ENCODE peak calls at places on chromosomes 3 and 15, in seven cellular contexts. I is OCI-LY7, T is tibial artery, K is left ventricle myocardium inferior, C is fibroblast of pulmonary artery, B is A549, H is NB4. Y is an unnamed sample.

GRCh38 chr3:194450341-194450740 is 36.5 kb downstream of the ATP13A3 start:
- DNase-seq in T (no peak), K (no peak), I (no peak), B (no peak), C (no peak), H (no peak), Y (no peak)

GRCh38 chr3:2921903-2922302 is 188.3 kb downstream of the IL5RA start:
- DNase-seq in C (peak), H (peak), T (no peak), K (no peak), B (peak), I (peak), Y (no peak)

GRCh38 chr3:88057650-88058321 is 1.0 kb downstream of the CGGBP1 start:
- DNase-seq in H (no peak), I (no peak), C (peak), T (no peak), K (no peak), B (no peak), Y (peak)

GRCh38 chr3:123431658-123432323 is 17.1 kb downstream of the ADCY5 start:
- DNase-seq in H (no peak), B (no peak), C (no peak), T (no peak), I (no peak), K (no peak), Y (no peak)

GRCh38 chr15:90004671-90005070 is 3.5 kb downstream of the ZNF710 start:
- DNase-seq in H (peak), B (peak), K (no peak), I (no peak), T (no peak), C (peak), Y (no peak)

GRCh38 chr15:71792521-71792920 is 17.8 kb upstream of the NR2E3 start:
- DNase-seq in K (no peak), T (no peak), I (no peak), B (peak), H (no peak), C (peak), Y (no peak)

GRCh38 chr15:72489943-72490554 is 15.9 kb downstream of the ARIH1 start:
- DNase-seq in H (no peak), K (no peak), I (no peak), C (no peak), B (no peak), T (no peak), Y (no peak)

GRCh38 chr3:136194409-136195257 is 1.5 kb downstream of the MSL2 start:
- DNase-seq in B (no peak), H (peak), T (peak), I (peak), K (peak), C (no peak), Y (no peak)

GRCh38 chr3:155026999-155027591 is 53.0 kb upstream of the MME start:
- DNase-seq in K (no peak), T (no peak), B (no peak), I (no peak), H (peak), C (peak), Y (no peak)

GRCh38 chr3:193176690-193177089 is 64.3 kb upstream of the PLAAT1 start:
- DNase-seq in H (no peak), K (no peak), I (no peak), C (no peak), T (no peak), B (no peak), Y (no peak)

GRCh38 chr3:120364821-120365220 is 15.7 kb upstream of the LRRC58 start:
- DNase-seq in C (peak), K (no peak), B (no peak), H (no peak), I (no peak), T (no peak), Y (no peak)

GRCh38 chr3:14480207-14481017 is 59.7 kb downstream of the GRIP2 start:
- DNase-seq in B (no peak), C (peak), I (no peak), K (no peak), H (no peak), T (no peak), Y (no peak)

GRCh38 chr3:71380096-71380495 is 203.4 kb downstream of the FOXP1 start:
- DNase-seq in K (no peak), T (no peak), C (no peak), B (peak), H (peak), I (no peak), Y (no peak)

GRCh38 chr15:101138913-101139880 is 112.7 kb downstream of the CHSY1 start:
- DNase-seq in T (no peak), B (no peak), H (peak), C (no peak), K (no peak), I (no peak), Y (no peak)

GRCh38 chr3:186823391-186823790 is 17.1 kb upstream of the RFC4 start:
- DNase-seq in H (no peak), I (no peak), B (no peak), T (no peak), C (peak), K (no peak), Y (no peak)

GRCh38 chr3:105422645-105423044 is 55.9 kb downstream of the ALCAM start:
- DNase-seq in K (no peak), H (no peak), B (no peak), I (no peak), T (no peak), C (no peak), Y (no peak)

GRCh38 chr15:45021331-45021730 is 1.7 kb upstream of the SORD start:
- DNase-seq in K (no peak), B (no peak), C (no peak), T (no peak), H (no peak), I (no peak), Y (no peak)

GRCh38 chr15:31435256-31435781 is 108.7 kb downstream of the KLF13 start:
- DNase-seq in K (peak), I (peak), C (peak), H (peak), B (peak), T (peak), Y (peak)

GRCh38 chr15:58398053-58398452 is 33.7 kb upstream of the LIPC start:
- DNase-seq in T (no peak), K (no peak), H (no peak), C (no peak), I (no peak), B (no peak), Y (no peak)

GRCh38 chr15:52255008-52255407 is 40.6 kb downstream of the MYO5C start:
- DNase-seq in B (no peak), H (peak), T (no peak), K (no peak), C (peak), I (no peak), Y (no peak)

GRCh38 chr15:98874773-98875172 is 132.8 kb downstream of the PGPEP1L start:
- DNase-seq in B (peak), K (no peak), I (no peak), C (no peak), H (peak), T (no peak), Y (no peak)

GRCh38 chr15:98875309-98875708 is 132.3 kb downstream of the PGPEP1L start:
- DNase-seq in H (peak), K (no peak), B (no peak), C (no peak), I (no peak), T (no peak), Y (no peak)

GRCh38 chr15:98872777-98873176 is 134.8 kb downstream of the PGPEP1L start:
- DNase-seq in B (peak), I (no peak), C (no peak), H (peak), K (no peak), T (no peak), Y (no peak)

GRCh38 chr15:98874359-98874758 is 133.2 kb downstream of the PGPEP1L start:
- DNase-seq in B (no peak), T (no peak), K (no peak), I (no peak), C (no peak), H (no peak), Y (no peak)

GRCh38 chr15:98873441-98874218 is 134.0 kb downstream of the PGPEP1L start:
- DNase-seq in I (no peak), C (peak), B (peak), H (peak), T (no peak), K (no peak), Y (no peak)
- H3K4me3 ChIP-seq in I (no peak), C (no peak), B (peak), H (peak), T (peak), K (no peak), Y (peak)

DNA sequence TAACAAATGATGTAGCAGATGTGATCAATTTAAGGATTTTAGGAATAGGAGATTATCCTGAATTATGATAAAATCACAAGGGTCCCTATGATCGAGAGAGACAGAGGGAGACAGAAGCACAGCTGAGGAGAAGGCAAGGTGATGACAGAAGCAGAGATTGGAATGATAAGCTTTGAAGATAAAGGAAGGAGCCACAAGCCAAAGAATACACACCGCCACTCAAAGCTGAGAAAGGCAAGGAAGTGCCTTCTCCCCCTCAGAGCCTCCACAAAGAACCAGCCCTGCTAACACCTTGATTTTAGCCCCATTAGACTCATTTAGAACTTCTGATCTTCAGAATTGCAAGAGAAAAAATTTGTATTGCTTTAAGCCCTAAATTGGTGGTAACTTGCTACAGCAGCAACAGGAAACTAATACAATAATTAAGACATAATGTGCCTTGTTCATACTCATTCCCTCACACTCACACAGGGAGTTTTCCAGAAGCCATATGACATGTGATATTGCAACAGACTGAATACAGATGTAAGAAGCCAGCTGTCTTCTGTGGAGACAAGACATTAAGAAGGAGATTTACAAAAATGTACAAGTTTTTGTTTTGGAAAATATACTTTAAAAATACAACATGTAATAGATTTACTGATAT is 38.2 kb downstream of the TRANK1 start:
- DNase-seq in B (no peak), C (peak), K (no peak), I (no peak), T (no peak), H (no peak), Y (no peak)
- H3K4me3 ChIP-seq in B (no peak), C (no peak), K (peak), I (peak), T (no peak), H (no peak), Y (no peak)

GRCh38 chr15:59550520-59550919 is 61.1 kb upstream of the GCNT3 start:
- DNase-seq in B (no peak), C (no peak), K (no peak), T (no peak), I (no peak), H (peak), Y (no peak)
- H3K4me3 ChIP-seq in B (no peak), C (no peak), K (no peak), T (no peak), I (no peak), H (no peak), Y (no peak)

DNA sequence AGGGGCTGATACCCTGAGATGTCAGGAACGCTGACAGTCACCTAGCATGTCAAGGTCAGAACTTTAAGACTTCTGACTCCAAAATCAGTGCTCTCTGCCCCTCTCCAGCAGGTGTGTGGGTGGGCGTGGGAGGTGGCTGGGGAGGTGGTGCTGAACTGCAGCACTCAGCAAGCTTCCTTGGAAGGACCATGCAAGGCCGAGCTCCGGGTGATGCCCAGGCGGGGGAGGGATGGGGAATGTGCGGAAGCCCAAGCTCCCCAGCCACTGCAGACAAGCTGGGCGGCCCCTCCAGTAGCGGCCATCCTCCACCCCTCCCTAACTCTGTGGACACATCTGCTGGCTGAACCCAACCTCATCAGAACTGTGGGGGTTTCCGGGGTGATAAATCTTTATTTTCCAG is 296.6 kb downstream of the TLE3 start:
- DNase-seq in I (no peak), T (peak), K (no peak), B (no peak), H (no peak), C (no peak), Y (no peak)
- H3K4me3 ChIP-seq in I (no peak), T (no peak), K (no peak), B (no peak), H (no peak), C (no peak), Y (no peak)

Y was measured in heart right ventricle.